ENCODE peak calls at places on chromosomes 7 and 10, in ten cellular contexts. One of them, this sample, is unnamed.

GRCh38 chr10:81600185-81600584 is 274.8 kb upstream of the NRG3 start:
- DNase-seq in C1 segment of cervical spinal cord: no peak
- DNase-seq in Daoy: no peak
- DNase-seq in NCI-H446: no peak
- DNase-seq in spleen: no peak
- DNase-seq in mucosa of gallbladder: no peak
- DNase-seq in activated CD4-positive, alpha-beta T cell treated with anti-CD3 and anti-CD28 coated beads, Interleukin-2, amount 50 U/mL, for 1 hour: no peak
- DNase-seq in pancreas: no peak
- DNase-seq in RPMI7951: peak
- DNase-seq in T-helper 22 cell: no peak
- DNase-seq in this sample: no peak

GRCh38 chr10:62081322-62081945 is 179.9 kb downstream of the ARID5B start:
- DNase-seq in C1 segment of cervical spinal cord: no peak
- DNase-seq in Daoy: no peak
- DNase-seq in NCI-H446: no peak
- DNase-seq in spleen: no peak
- DNase-seq in mucosa of gallbladder: no peak
- DNase-seq in activated CD4-positive, alpha-beta T cell treated with anti-CD3 and anti-CD28 coated beads, Interleukin-2, amount 50 U/mL, for 1 hour: no peak
- DNase-seq in pancreas: no peak
- DNase-seq in RPMI7951: no peak
- DNase-seq in T-helper 22 cell: no peak
- DNase-seq in this sample: no peak

GRCh38 chr7:98467570-98468312 is 66.9 kb upstream of the BAIAP2L1 start:
- DNase-seq in C1 segment of cervical spinal cord: no peak
- DNase-seq in Daoy: no peak
- DNase-seq in NCI-H446: no peak
- DNase-seq in spleen: no peak
- DNase-seq in mucosa of gallbladder: no peak
- DNase-seq in activated CD4-positive, alpha-beta T cell treated with anti-CD3 and anti-CD28 coated beads, Interleukin-2, amount 50 U/mL, for 1 hour: no peak
- DNase-seq in pancreas: no peak
- DNase-seq in RPMI7951: no peak
- DNase-seq in T-helper 22 cell: no peak
- DNase-seq in this sample: no peak

GRCh38 chr10:62043493-62043938 is 142.0 kb downstream of the ARID5B start:
- DNase-seq in C1 segment of cervical spinal cord: no peak
- DNase-seq in Daoy: peak
- DNase-seq in NCI-H446: no peak
- DNase-seq in spleen: no peak
- DNase-seq in mucosa of gallbladder: no peak
- DNase-seq in activated CD4-positive, alpha-beta T cell treated with anti-CD3 and anti-CD28 coated beads, Interleukin-2, amount 50 U/mL, for 1 hour: no peak
- DNase-seq in pancreas: no peak
- DNase-seq in RPMI7951: peak
- DNase-seq in T-helper 22 cell: no peak
- DNase-seq in this sample: no peak

GRCh38 chr10:116247701-116248100 is 25.3 kb downstream of the GFRA1 start:
- DNase-seq in C1 segment of cervical spinal cord: no peak
- DNase-seq in Daoy: no peak
- DNase-seq in NCI-H446: no peak
- DNase-seq in spleen: no peak
- DNase-seq in mucosa of gallbladder: no peak
- DNase-seq in activated CD4-positive, alpha-beta T cell treated with anti-CD3 and anti-CD28 coated beads, Interleukin-2, amount 50 U/mL, for 1 hour: no peak
- DNase-seq in pancreas: no peak
- DNase-seq in RPMI7951: no peak
- DNase-seq in T-helper 22 cell: no peak
- DNase-seq in this sample: no peak

GRCh38 chr10:61796785-61797184 is 104.7 kb upstream of the ARID5B start:
- DNase-seq in C1 segment of cervical spinal cord: no peak
- DNase-seq in Daoy: no peak
- DNase-seq in NCI-H446: no peak
- DNase-seq in spleen: no peak
- DNase-seq in mucosa of gallbladder: no peak
- DNase-seq in activated CD4-positive, alpha-beta T cell treated with anti-CD3 and anti-CD28 coated beads, Interleukin-2, amount 50 U/mL, for 1 hour: no peak
- DNase-seq in pancreas: no peak
- DNase-seq in RPMI7951: no peak
- DNase-seq in T-helper 22 cell: no peak
- DNase-seq in this sample: no peak

GRCh38 chr7:92547579-92547978 is 19.0 kb downstream of the RBM48 start:
- DNase-seq in C1 segment of cervical spinal cord: no peak
- DNase-seq in Daoy: no peak
- DNase-seq in NCI-H446: no peak
- DNase-seq in spleen: peak
- DNase-seq in mucosa of gallbladder: no peak
- DNase-seq in activated CD4-positive, alpha-beta T cell treated with anti-CD3 and anti-CD28 coated beads, Interleukin-2, amount 50 U/mL, for 1 hour: no peak
- DNase-seq in pancreas: no peak
- DNase-seq in RPMI7951: no peak
- DNase-seq in T-helper 22 cell: no peak
- DNase-seq in this sample: peak

GRCh38 chr7:26868841-26869505 is 4.6 kb upstream of the SKAP2 start:
- DNase-seq in C1 segment of cervical spinal cord: no peak
- DNase-seq in Daoy: peak
- DNase-seq in NCI-H446: no peak
- DNase-seq in spleen: no peak
- DNase-seq in mucosa of gallbladder: no peak
- DNase-seq in activated CD4-positive, alpha-beta T cell treated with anti-CD3 and anti-CD28 coated beads, Interleukin-2, amount 50 U/mL, for 1 hour: no peak
- DNase-seq in pancreas: no peak
- DNase-seq in RPMI7951: peak
- DNase-seq in T-helper 22 cell: no peak
- DNase-seq in this sample: no peak

GRCh38 chr7:18762189-18762588 is 266.6 kb downstream of the HDAC9 start:
- DNase-seq in C1 segment of cervical spinal cord: no peak
- DNase-seq in Daoy: peak
- DNase-seq in NCI-H446: no peak
- DNase-seq in spleen: no peak
- DNase-seq in mucosa of gallbladder: no peak
- DNase-seq in activated CD4-positive, alpha-beta T cell treated with anti-CD3 and anti-CD28 coated beads, Interleukin-2, amount 50 U/mL, for 1 hour: no peak
- DNase-seq in pancreas: no peak
- DNase-seq in RPMI7951: peak
- DNase-seq in T-helper 22 cell: no peak
- DNase-seq in this sample: no peak

GRCh38 chr10:88314362-88314761 is 268.8 kb downstream of the RNLS start:
- DNase-seq in C1 segment of cervical spinal cord: no peak
- DNase-seq in Daoy: no peak
- DNase-seq in NCI-H446: no peak
- DNase-seq in spleen: no peak
- DNase-seq in mucosa of gallbladder: no peak
- DNase-seq in activated CD4-positive, alpha-beta T cell treated with anti-CD3 and anti-CD28 coated beads, Interleukin-2, amount 50 U/mL, for 1 hour: no peak
- DNase-seq in pancreas: no peak
- DNase-seq in RPMI7951: no peak
- DNase-seq in T-helper 22 cell: no peak
- DNase-seq in this sample: no peak

GRCh38 chr10:70132098-70133029 is at the start of gene AIFM2:
- DNase-seq in C1 segment of cervical spinal cord: no peak
- DNase-seq in Daoy: peak
- DNase-seq in NCI-H446: no peak
- DNase-seq in spleen: peak
- DNase-seq in mucosa of gallbladder: peak
- DNase-seq in activated CD4-positive, alpha-beta T cell treated with anti-CD3 and anti-CD28 coated beads, Interleukin-2, amount 50 U/mL, for 1 hour: peak
- DNase-seq in pancreas: peak
- DNase-seq in RPMI7951: peak
- DNase-seq in T-helper 22 cell: no peak
- DNase-seq in this sample: peak

GRCh38 chr7:36076073-36076472 is 77.0 kb upstream of the EEPD1 start:
- DNase-seq in C1 segment of cervical spinal cord: no peak
- DNase-seq in Daoy: peak
- DNase-seq in NCI-H446: no peak
- DNase-seq in spleen: no peak
- DNase-seq in mucosa of gallbladder: no peak
- DNase-seq in activated CD4-positive, alpha-beta T cell treated with anti-CD3 and anti-CD28 coated beads, Interleukin-2, amount 50 U/mL, for 1 hour: no peak
- DNase-seq in pancreas: no peak
- DNase-seq in RPMI7951: no peak
- DNase-seq in T-helper 22 cell: no peak
- DNase-seq in this sample: no peak

GRCh38 chr7:36657031-36657660 is 67.1 kb downstream of the AOAH start:
- DNase-seq in C1 segment of cervical spinal cord: no peak
- DNase-seq in Daoy: no peak
- DNase-seq in NCI-H446: no peak
- DNase-seq in spleen: no peak
- DNase-seq in mucosa of gallbladder: no peak
- DNase-seq in activated CD4-positive, alpha-beta T cell treated with anti-CD3 and anti-CD28 coated beads, Interleukin-2, amount 50 U/mL, for 1 hour: no peak
- DNase-seq in pancreas: no peak
- DNase-seq in RPMI7951: no peak
- DNase-seq in T-helper 22 cell: no peak
- DNase-seq in this sample: no peak

GRCh38 chr7:116801092-116801710 is 61.2 kb upstream of the CAPZA2 start:
- DNase-seq in C1 segment of cervical spinal cord: no peak
- DNase-seq in Daoy: peak
- DNase-seq in NCI-H446: no peak
- DNase-seq in spleen: no peak
- DNase-seq in mucosa of gallbladder: no peak
- DNase-seq in activated CD4-positive, alpha-beta T cell treated with anti-CD3 and anti-CD28 coated beads, Interleukin-2, amount 50 U/mL, for 1 hour: no peak
- DNase-seq in pancreas: no peak
- DNase-seq in RPMI7951: peak
- DNase-seq in T-helper 22 cell: no peak
- DNase-seq in this sample: no peak

GRCh38 chr10:114367041-114367675 is 37.1 kb downstream of the AFAP1L2 start:
- DNase-seq in C1 segment of cervical spinal cord: no peak
- DNase-seq in Daoy: peak
- DNase-seq in NCI-H446: no peak
- DNase-seq in spleen: no peak
- DNase-seq in mucosa of gallbladder: no peak
- DNase-seq in activated CD4-positive, alpha-beta T cell treated with anti-CD3 and anti-CD28 coated beads, Interleukin-2, amount 50 U/mL, for 1 hour: no peak
- DNase-seq in pancreas: no peak
- DNase-seq in RPMI7951: peak
- DNase-seq in T-helper 22 cell: no peak
- DNase-seq in this sample: no peak

GRCh38 chr7:131540491-131541162 is 15.8 kb downstream of the PODXL start:
- DNase-seq in C1 segment of cervical spinal cord: no peak
- DNase-seq in Daoy: peak
- DNase-seq in NCI-H446: no peak
- DNase-seq in spleen: peak
- DNase-seq in mucosa of gallbladder: peak
- DNase-seq in activated CD4-positive, alpha-beta T cell treated with anti-CD3 and anti-CD28 coated beads, Interleukin-2, amount 50 U/mL, for 1 hour: no peak
- DNase-seq in pancreas: peak
- DNase-seq in RPMI7951: peak
- DNase-seq in T-helper 22 cell: no peak
- DNase-seq in this sample: no peak

GRCh38 chr10:100483876-100484666 is 21.3 kb downstream of the WNT8B start:
- DNase-seq in C1 segment of cervical spinal cord: no peak
- DNase-seq in Daoy: no peak
- DNase-seq in NCI-H446: no peak
- DNase-seq in spleen: no peak
- DNase-seq in mucosa of gallbladder: no peak
- DNase-seq in activated CD4-positive, alpha-beta T cell treated with anti-CD3 and anti-CD28 coated beads, Interleukin-2, amount 50 U/mL, for 1 hour: no peak
- DNase-seq in pancreas: no peak
- DNase-seq in RPMI7951: no peak
- DNase-seq in T-helper 22 cell: no peak
- DNase-seq in this sample: no peak

GRCh38 chr10:74194999-74195398 is 44.0 kb downstream of the ADK start:
- DNase-seq in C1 segment of cervical spinal cord: no peak
- DNase-seq in Daoy: no peak
- DNase-seq in NCI-H446: no peak
- DNase-seq in spleen: no peak
- DNase-seq in mucosa of gallbladder: no peak
- DNase-seq in activated CD4-positive, alpha-beta T cell treated with anti-CD3 and anti-CD28 coated beads, Interleukin-2, amount 50 U/mL, for 1 hour: no peak
- DNase-seq in pancreas: no peak
- DNase-seq in RPMI7951: no peak
- DNase-seq in T-helper 22 cell: no peak
- DNase-seq in this sample: no peak

GRCh38 chr7:85719981-85720963 is 533.4 kb upstream of the SEMA3D start:
- DNase-seq in C1 segment of cervical spinal cord: no peak
- DNase-seq in Daoy: peak
- DNase-seq in NCI-H446: peak
- DNase-seq in spleen: no peak
- DNase-seq in mucosa of gallbladder: no peak
- DNase-seq in activated CD4-positive, alpha-beta T cell treated with anti-CD3 and anti-CD28 coated beads, Interleukin-2, amount 50 U/mL, for 1 hour: no peak
- DNase-seq in pancreas: no peak
- DNase-seq in RPMI7951: no peak
- DNase-seq in T-helper 22 cell: no peak
- DNase-seq in this sample: no peak

GRCh38 chr7:157097569-157097968 is 41.2 kb upstream of the UBE3C start:
- DNase-seq in C1 segment of cervical spinal cord: no peak
- DNase-seq in Daoy: no peak
- DNase-seq in NCI-H446: no peak
- DNase-seq in spleen: peak
- DNase-seq in mucosa of gallbladder: no peak
- DNase-seq in activated CD4-positive, alpha-beta T cell treated with anti-CD3 and anti-CD28 coated beads, Interleukin-2, amount 50 U/mL, for 1 hour: no peak
- DNase-seq in pancreas: no peak
- DNase-seq in RPMI7951: no peak
- DNase-seq in T-helper 22 cell: no peak
- DNase-seq in this sample: no peak

GRCh38 chr10:13491747-13492360 is 37.0 kb downstream of the BEND7 start:
- DNase-seq in C1 segment of cervical spinal cord: no peak
- DNase-seq in Daoy: no peak
- DNase-seq in NCI-H446: no peak
- DNase-seq in spleen: no peak
- DNase-seq in mucosa of gallbladder: no peak
- DNase-seq in activated CD4-positive, alpha-beta T cell treated with anti-CD3 and anti-CD28 coated beads, Interleukin-2, amount 50 U/mL, for 1 hour: no peak
- DNase-seq in pancreas: no peak
- DNase-seq in RPMI7951: no peak
- DNase-seq in T-helper 22 cell: no peak
- DNase-seq in this sample: no peak

GRCh38 chr7:134891262-134892001 is 94.9 kb upstream of the AGBL3 start:
- DNase-seq in C1 segment of cervical spinal cord: peak
- DNase-seq in Daoy: peak
- DNase-seq in NCI-H446: peak
- DNase-seq in spleen: no peak
- DNase-seq in mucosa of gallbladder: peak
- DNase-seq in activated CD4-positive, alpha-beta T cell treated with anti-CD3 and anti-CD28 coated beads, Interleukin-2, amount 50 U/mL, for 1 hour: no peak
- DNase-seq in pancreas: peak
- DNase-seq in RPMI7951: peak
- DNase-seq in T-helper 22 cell: no peak
- DNase-seq in this sample: peak

GRCh38 chr10:11249134-11249533 is 231.5 kb downstream of the CELF2 start:
- DNase-seq in C1 segment of cervical spinal cord: no peak
- DNase-seq in Daoy: no peak
- DNase-seq in NCI-H446: no peak
- DNase-seq in spleen: no peak
- DNase-seq in mucosa of gallbladder: no peak
- DNase-seq in activated CD4-positive, alpha-beta T cell treated with anti-CD3 and anti-CD28 coated beads, Interleukin-2, amount 50 U/mL, for 1 hour: no peak
- DNase-seq in pancreas: no peak
- DNase-seq in RPMI7951: no peak
- DNase-seq in T-helper 22 cell: no peak
- DNase-seq in this sample: no peak

GRCh38 chr7:76223286-76223972 is 21.7 kb downstream of the SRRM3 start:
- DNase-seq in C1 segment of cervical spinal cord: no peak
- DNase-seq in Daoy: no peak
- DNase-seq in NCI-H446: no peak
- DNase-seq in spleen: no peak
- DNase-seq in mucosa of gallbladder: no peak
- DNase-seq in activated CD4-positive, alpha-beta T cell treated with anti-CD3 and anti-CD28 coated beads, Interleukin-2, amount 50 U/mL, for 1 hour: no peak
- DNase-seq in pancreas: no peak
- DNase-seq in RPMI7951: no peak
- DNase-seq in T-helper 22 cell: no peak
- DNase-seq in this sample: no peak

GRCh38 chr10:90804354-90804753 is 53.5 kb downstream of the HTR7 start:
- DNase-seq in C1 segment of cervical spinal cord: no peak
- DNase-seq in Daoy: no peak
- DNase-seq in NCI-H446: no peak
- DNase-seq in spleen: no peak
- DNase-seq in mucosa of gallbladder: no peak
- DNase-seq in activated CD4-positive, alpha-beta T cell treated with anti-CD3 and anti-CD28 coated beads, Interleukin-2, amount 50 U/mL, for 1 hour: no peak
- DNase-seq in pancreas: no peak
- DNase-seq in RPMI7951: no peak
- DNase-seq in T-helper 22 cell: no peak
- DNase-seq in this sample: no peak

GRCh38 chr10:132356621-132357195 is 24.7 kb downstream of the LRRC27 start:
- DNase-seq in C1 segment of cervical spinal cord: no peak
- DNase-seq in Daoy: no peak
- DNase-seq in NCI-H446: no peak
- DNase-seq in spleen: peak
- DNase-seq in mucosa of gallbladder: no peak
- DNase-seq in activated CD4-positive, alpha-beta T cell treated with anti-CD3 and anti-CD28 coated beads, Interleukin-2, amount 50 U/mL, for 1 hour: no peak
- DNase-seq in pancreas: peak
- DNase-seq in RPMI7951: no peak
- DNase-seq in T-helper 22 cell: no peak
- DNase-seq in this sample: no peak

GRCh38 chr7:28674359-28674782 is 262.1 kb downstream of the CREB5 start:
- DNase-seq in C1 segment of cervical spinal cord: no peak
- DNase-seq in Daoy: peak
- DNase-seq in NCI-H446: no peak
- DNase-seq in spleen: no peak
- DNase-seq in mucosa of gallbladder: peak
- DNase-seq in activated CD4-positive, alpha-beta T cell treated with anti-CD3 and anti-CD28 coated beads, Interleukin-2, amount 50 U/mL, for 1 hour: no peak
- DNase-seq in pancreas: no peak
- DNase-seq in RPMI7951: peak
- DNase-seq in T-helper 22 cell: no peak
- DNase-seq in this sample: no peak

GRCh38 chr10:119524720-119525070 is 17.8 kb downstream of the RGS10 start:
- DNase-seq in C1 segment of cervical spinal cord: no peak
- DNase-seq in Daoy: no peak
- DNase-seq in NCI-H446: no peak
- DNase-seq in spleen: no peak
- DNase-seq in mucosa of gallbladder: no peak
- DNase-seq in activated CD4-positive, alpha-beta T cell treated with anti-CD3 and anti-CD28 coated beads, Interleukin-2, amount 50 U/mL, for 1 hour: no peak
- DNase-seq in pancreas: no peak
- DNase-seq in RPMI7951: no peak
- DNase-seq in T-helper 22 cell: no peak
- DNase-seq in this sample: no peak